ENCODE peak calls at places on chromosomes 5 and 9, in six cellular contexts. G is activated CD4-positive, CD25-positive, alpha-beta regulatory T cell treated with anti-CD3 and anti-CD28 coated beads, Interleukin-2, amount 50 U/mL, for 16 hours; Z is spleen; M is mesenteric fat pad; D is Right ventricle myocardium superior; A is lung. J is an unnamed sample.

GRCh38 chr5:15234366-15234765 is 265.6 kb upstream of the FBXL7 start:
- DNase-seq in D (no peak), A (no peak), Z (no peak), G (no peak), M (no peak), J (no peak)

GRCh38 chr9:130938652-130939404 is at the start of gene FIBCD1:
- DNase-seq in Z (no peak), A (no peak), M (no peak), G (no peak), D (no peak), J (no peak)

GRCh38 chr5:35129276-35129675 is 81.5 kb upstream of the AGXT2 start:
- DNase-seq in D (no peak), M (no peak), Z (no peak), A (no peak), G (no peak), J (no peak)

GRCh38 chr9:114089206-114089840 is 9.8 kb downstream of the KIF12 start:
- DNase-seq in M (peak; percentile 84), G (no peak), Z (peak; percentile 59), D (no peak), A (no peak), J (no peak)

GRCh38 chr5:159897786-159898393 is 18.4 kb upstream of the ADRA1B start:
- DNase-seq in G (no peak), D (peak; percentile 58), A (no peak), M (no peak), Z (no peak), J (no peak)

GRCh38 chr5:119187776-119188529 is 117.1 kb downstream of the DMXL1 start:
- DNase-seq in Z (no peak), D (no peak), M (no peak), G (no peak), A (no peak), J (no peak)

GRCh38 chr9:78807286-78807685 is 510.4 kb downstream of the PSAT1 start:
- DNase-seq in Z (no peak), G (no peak), M (no peak), D (no peak), A (no peak), J (no peak)

GRCh38 chr5:112996830-112997374 is 20.3 kb downstream of the DCP2 start:
- DNase-seq in G (no peak), A (no peak), D (no peak), Z (no peak), M (no peak), J (no peak)

GRCh38 chr9:109033941-109034700 is 20.8 kb upstream of the CTNNAL1 start:
- DNase-seq in M (no peak), G (no peak), Z (no peak), A (no peak), D (no peak), J (no peak)

GRCh38 chr5:115313052-115313451 is 16.6 kb upstream of the CCDC112 start:
- DNase-seq in G (no peak), M (no peak), A (no peak), D (no peak), Z (no peak), J (no peak)

GRCh38 chr5:102937916-102938315 is 182.0 kb downstream of the GIN1 start:
- DNase-seq in G (no peak), A (no peak), D (no peak), M (no peak), Z (no peak), J (no peak)

GRCh38 chr9:98899399-98900056 is 44.2 kb upstream of the COL15A1 start:
- DNase-seq in Z (no peak), M (no peak), A (no peak), D (no peak), G (no peak), J (no peak)

GRCh38 chr5:144060598-144060997 is 109.9 kb downstream of the YIPF5 start:
- DNase-seq in D (no peak), Z (no peak), M (no peak), A (no peak), G (no peak), J (no peak)

GRCh38 chr5:2464141-2464540 is 287.3 kb downstream of the IRX2 start:
- DNase-seq in A (no peak), G (no peak), M (no peak), D (no peak), Z (no peak), J (no peak)

GRCh38 chr5:126002222-126002897 is 420.8 kb upstream of the GRAMD2B start:
- DNase-seq in G (no peak), D (peak; percentile 78), M (no peak), Z (no peak), A (peak; percentile 50), J (no peak)

GRCh38 chr9:123080444-123080843 is 47.0 kb downstream of the GPR21 start:
- DNase-seq in Z (no peak), A (no peak), G (no peak), M (no peak), D (no peak), J (no peak)

GRCh38 chr5:80799573-80799972 is 144.8 kb upstream of the DHFR start:
- DNase-seq in A (no peak), Z (no peak), M (no peak), G (no peak), D (no peak), J (no peak)

GRCh38 chr5:40672440-40672839 is 7.3 kb upstream of the PTGER4 start:
- DNase-seq in M (no peak), Z (no peak), G (no peak), D (no peak), A (no peak), J (no peak)

GRCh38 chr9:134959971-134960310 is 42.2 kb upstream of the FCN1 start:
- DNase-seq in D (peak; percentile 20), G (no peak), Z (peak; percentile 34), A (no peak), M (peak; percentile 69), J (no peak)

GRCh38 chr5:137808503-137809135 is 54.5 kb upstream of the HNRNPA0 start:
- DNase-seq in Z (no peak), M (no peak), A (no peak), G (no peak), D (peak; percentile 48), J (no peak)

GRCh38 chr9:86766912-86767311 is 180.4 kb downstream of the GAS1 start:
- DNase-seq in Z (no peak), D (peak; percentile 49), A (no peak), G (no peak), M (no peak), J (no peak)

J was measured in T-helper 9 cell.